ENCODE peak calls at places on chromosome 21, in ten cellular contexts. P is endodermal cell; L is uterus; R is pancreas; V is CD8-positive, alpha-beta memory T cell; D is left lung; O is colonic mucosa; M is RWPE1; Q is spleen; G is coronary artery. Y is an unnamed sample.

GRCh38 chr21:42518216-42518615 is 4.6 kb downstream of the SLC37A1 start:
- DNase-seq in D (no peak), O (no peak), G (peak; percentile 74), R (no peak), V (no peak), P (peak; percentile 38), L (no peak), Q (no peak), M (no peak), Y (no peak)

GRCh38 chr21:29656504-29657227 is 283.1 kb downstream of the GRIK1 start:
- DNase-seq in R (no peak), Q (no peak), G (no peak), O (no peak), M (peak; percentile 4), P (no peak), V (no peak), D (no peak), L (no peak), Y (no peak)

GRCh38 chr21:24759348-24760118 is 847.7 kb downstream of the MRPL39 start:
- DNase-seq in L (no peak), O (no peak), G (no peak), D (no peak), P (no peak), M (no peak), V (no peak), R (no peak), Q (no peak), Y (no peak)

GRCh38 chr21:41365377-41366107 is 3.7 kb downstream of the MX2 start:
- DNase-seq in M (no peak), Q (peak; percentile 68), P (peak; percentile 8), D (no peak), L (no peak), O (no peak), V (no peak), G (peak; percentile 28), R (no peak), Y (no peak)

GRCh38 chr21:32537569-32537881 is 47.8 kb downstream of the TCP10L start:
- DNase-seq in P (no peak), O (no peak), R (peak; percentile 78), M (no peak), L (no peak), V (no peak), D (no peak), G (no peak), Q (no peak), Y (no peak)

GRCh38 chr21:42525676-42526378 is 12.2 kb downstream of the SLC37A1 start:
- DNase-seq in G (peak; percentile 24), Q (no peak), P (no peak), M (no peak), V (no peak), O (no peak), R (no peak), D (no peak), L (no peak), Y (no peak)

GRCh38 chr21:17293194-17293593 is 219.6 kb upstream of the CXADR start:
- DNase-seq in P (no peak), G (no peak), V (no peak), D (no peak), R (no peak), L (no peak), Q (no peak), O (no peak), M (no peak), Y (no peak)

GRCh38 chr21:33539612-33540011 is 2.3 kb downstream of the GART start:
- DNase-seq in R (no peak), D (no peak), L (no peak), P (no peak), O (no peak), M (no peak), V (no peak), Q (no peak), G (no peak), Y (no peak)

GRCh38 chr21:42155045-42155855 is 63.7 kb upstream of the ABCG1 start:
- DNase-seq in L (no peak), R (no peak), Q (peak; percentile 43), G (peak; percentile 58), P (peak; percentile 40), O (no peak), M (no peak), D (peak; percentile 42), V (no peak), Y (no peak)

DNA sequence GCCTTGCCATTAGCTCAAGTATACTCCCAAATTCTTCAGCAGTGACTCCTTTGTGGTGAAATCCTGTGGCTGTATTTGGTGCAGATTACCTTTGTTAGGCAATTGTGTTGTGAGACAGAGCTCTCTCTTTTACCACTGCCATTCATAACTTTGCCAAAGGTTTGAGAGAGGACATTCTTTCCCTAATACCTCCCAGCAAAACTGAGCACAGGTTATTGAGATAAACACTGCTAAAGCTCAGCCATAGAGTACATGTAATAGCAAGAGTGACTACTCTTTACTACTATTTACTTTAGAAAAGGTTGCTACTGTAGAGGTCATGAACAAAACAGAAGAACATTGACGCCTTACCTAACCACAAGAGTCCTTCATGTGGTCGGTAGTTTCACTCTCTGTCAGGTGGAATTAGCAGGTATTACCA is 514.0 kb upstream of the ADAMTS5 start:
- DNase-seq in L (no peak), D (no peak), P (no peak), M (no peak), G (no peak), R (no peak), O (no peak), Q (no peak), V (no peak), Y (no peak)
- H3K27ac ChIP-seq in L (no peak overlapping the region), D (no peak overlapping the region), P (no peak overlapping the region), M (no peak overlapping the region), G (no peak overlapping the region), R (no peak overlapping the region), O (no peak overlapping the region), Q (no peak overlapping the region), V (no peak overlapping the region), Y (no peak overlapping the region)

GRCh38 chr21:46215436-46216131 is 13.0 kb downstream of the LSS start:
- DNase-seq in L (peak; percentile 13), Q (peak; percentile 57), P (peak; percentile 24), D (peak; percentile 68), V (no peak), M (no peak), G (peak; percentile 65), O (no peak), R (peak; percentile 55), Y (peak; percentile 66)

GRCh38 chr21:46216132-46216747 is 12.3 kb downstream of the LSS start:
- DNase-seq in O (no peak), L (peak; percentile 10), P (peak; percentile 34), G (no peak), D (no peak), V (no peak), M (no peak), R (peak; percentile 55), Q (peak; percentile 62), Y (peak; percentile 60)

GRCh38 chr21:46218906-46219590 is 9.5 kb downstream of the LSS start:
- DNase-seq in G (no peak), Q (peak; percentile 46), V (no peak), L (peak; percentile 9), R (no peak), M (no peak), P (peak; percentile 38), O (no peak), D (no peak), Y (no peak)

GRCh38 chr21:46219591-46220239 is 8.9 kb downstream of the LSS start:
- DNase-seq in L (peak; percentile 10), V (no peak), O (no peak), G (no peak), D (peak; percentile 77), Q (peak; percentile 58), R (peak; percentile 57), P (peak; percentile 36), M (no peak), Y (no peak)

GRCh38 chr21:46217511-46218196 is 10.9 kb downstream of the LSS start:
- DNase-seq in Q (peak; percentile 72), G (peak; percentile 58), R (peak; percentile 50), O (no peak), V (no peak), P (peak; percentile 30), D (peak; percentile 70), L (peak; percentile 11), M (no peak), Y (peak; percentile 51)
- H3K27ac ChIP-seq in Q (no peak overlapping the region), G (no peak overlapping the region), R (no peak overlapping the region), O (no peak overlapping the region), V (no peak overlapping the region), P (no peak overlapping the region), D (no peak overlapping the region), L (no peak overlapping the region), M (peak overlapping the region; percentile 23), Y (no peak overlapping the region)

GRCh38 chr21:27320868-27321267 is 354.0 kb upstream of the ADAMTS5 start:
- DNase-seq in L (no peak), P (no peak), Q (no peak), R (no peak), M (no peak), V (no peak), D (no peak), O (no peak), G (no peak), Y (no peak)

GRCh38 chr21:27321791-27322190 is 354.9 kb upstream of the ADAMTS5 start:
- DNase-seq in R (no peak), P (no peak), G (no peak), V (no peak), M (no peak), O (no peak), Q (no peak), L (no peak), D (no peak), Y (no peak)

GRCh38 chr21:27329255-27329851 is 362.5 kb upstream of the ADAMTS5 start:
- DNase-seq in D (no peak), P (no peak), G (no peak), M (no peak), L (no peak), O (no peak), R (no peak), V (no peak), Q (no peak), Y (no peak)

DNA sequence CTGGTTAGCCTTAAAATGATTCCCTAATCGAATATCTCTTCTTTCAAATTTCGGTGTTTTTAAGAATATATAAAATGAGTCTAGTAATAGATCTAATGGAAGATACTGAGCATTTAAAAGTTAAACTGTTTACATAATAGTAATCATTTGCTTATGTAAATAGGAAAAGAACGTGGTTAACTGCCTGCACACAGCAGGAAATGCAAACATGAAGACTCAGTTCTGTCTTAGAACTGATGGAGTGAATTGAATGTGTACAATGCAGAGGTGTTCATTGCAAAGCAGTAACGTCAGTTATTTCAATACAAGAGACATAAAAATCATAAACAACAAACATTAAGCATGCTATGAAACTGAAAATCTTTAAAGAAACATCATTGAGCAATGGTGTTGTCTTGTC is 359.4 kb upstream of the ADAMTS5 start:
- DNase-seq in Q (no peak), O (no peak), P (no peak), R (no peak), G (no peak), V (no peak), D (no peak), L (no peak), M (no peak), Y (no peak)
- H3K27ac ChIP-seq in Q (no peak overlapping the region), O (no peak overlapping the region), P (no peak overlapping the region), R (no peak overlapping the region), G (no peak overlapping the region), V (no peak overlapping the region), D (no peak overlapping the region), L (no peak overlapping the region), M (no peak overlapping the region), Y (no peak overlapping the region)

DNA sequence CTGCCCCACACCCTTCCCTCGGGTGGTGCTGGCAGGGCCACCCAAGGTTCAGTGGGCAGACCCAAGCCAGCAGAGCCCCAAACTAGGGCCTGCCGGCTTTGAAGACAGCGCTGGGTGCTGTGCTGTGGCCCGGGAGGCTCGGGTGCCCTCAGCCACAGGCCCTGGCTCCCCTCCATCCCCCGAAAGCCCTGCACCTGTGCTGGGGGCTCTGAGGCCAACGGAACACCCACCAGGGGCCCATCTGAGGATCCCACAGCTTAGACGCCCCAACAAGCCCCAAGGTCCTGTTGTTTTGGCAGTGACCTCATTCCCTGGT is 8.6 kb downstream of the ITGB2 start:
- DNase-seq in Q (peak; percentile 90), V (no peak), G (no peak), O (peak; percentile 54), D (peak; percentile 74), P (no peak), L (no peak), M (no peak), R (peak; percentile 56), Y (no peak)
- H3K27ac ChIP-seq in Q (peak overlapping the region; percentile 97), V (peak overlapping the region; percentile 53), G (no peak overlapping the region), O (peak overlapping the region; percentile 42), D (peak overlapping the region; percentile 88), P (no peak overlapping the region), L (no peak overlapping the region), M (peak overlapping the region; percentile 77), R (peak overlapping the region; percentile 20), Y (peak overlapping the region; percentile 65)

Y was measured in RWPE2.